ENCODE peak calls at places on chromosome 18, in five cellular contexts. R is activated CD4-positive, alpha-beta memory T cell treated with anti-CD3 and anti-CD28 coated beads, Interleukin-2, amount 10 ng/mL, durations not matched to agents 7 days and 5 days; A is sciatic nerve; U is NCI-H1105 treated with DMSO at 0.1 percent for 48 hours; E is activated T-cell treated with anti-CD3 and anti-CD28 coated beads for 24 hours. N is an unnamed sample.

GRCh38 chr18:55706893-55707292 is 118.9 kb upstream of the TCF4 start:
- DNase-seq in R (no peak), A (no peak), U (no peak), E (no peak), N (no peak)

GRCh38 chr18:48072428-48073204 is 142.2 kb upstream of the SMAD2 start:
- DNase-seq in R (no peak), A (no peak), U (no peak), E (no peak), N (no peak)

GRCh38 chr18:73446502-73446901 is 578.7 kb upstream of the NETO1 start:
- DNase-seq in R (no peak), A (no peak), U (no peak), E (no peak), N (no peak)

GRCh38 chr18:46621111-46621766 is 35.8 kb downstream of the LOXHD1 start:
- DNase-seq in R (no peak), A (no peak), U (no peak), E (no peak), N (no peak)

GRCh38 chr18:57150828-57151227 is 3.9 kb downstream of the BOD1L2 start:
- DNase-seq in R (no peak), A (no peak), U (peak; percentile 35), E (no peak), N (no peak)

GRCh38 chr18:44681039-44681595 is 429 bp downstream of the SETBP1 start:
- DNase-seq in R (no peak), A (no peak), U (peak; percentile 41), E (no peak), N (no peak)

GRCh38 chr18:28003451-28003850 is 173.5 kb downstream of the CDH2 start:
- DNase-seq in R (no peak), A (no peak), U (no peak), E (no peak), N (no peak)

GRCh38 chr18:78659057-78659456 is 320.6 kb upstream of the SALL3 start:
- DNase-seq in R (no peak), A (no peak), U (no peak), E (no peak), N (no peak)

GRCh38 chr18:49212819-49213218 is 247.6 kb downstream of the DYM start:
- DNase-seq in R (no peak), A (no peak), U (no peak), E (no peak), N (no peak)

GRCh38 chr18:61842146-61842545 is 50.7 kb downstream of the RNF152 start:
- DNase-seq in R (no peak), A (no peak), U (no peak), E (no peak), N (no peak)

GRCh38 chr18:64017870-64018269 is 48.0 kb downstream of the SERPINB8 start:
- DNase-seq in R (no peak), A (no peak), U (peak; percentile 32), E (no peak), N (no peak)

GRCh38 chr18:45834303-45834702 is 8.8 kb downstream of the SIGLEC15 start:
- DNase-seq in R (no peak), A (no peak), U (peak; percentile 32), E (no peak), N (no peak)

GRCh38 chr18:59323931-59324622 is 5.6 kb upstream of the CPLX4 start:
- DNase-seq in R (no peak), A (no peak), U (no peak), E (no peak), N (no peak)

GRCh38 chr18:11119550-11119949 is 29.8 kb downstream of the PIEZO2 start:
- DNase-seq in R (no peak), A (no peak), U (no peak), E (no peak), N (no peak)

GRCh38 chr18:24494586-24494985 is 34.1 kb downstream of the HRH4 start:
- DNase-seq in R (no peak), A (no peak), U (no peak), E (no peak), N (no peak)

GRCh38 chr18:13136689-13137040 is 81.9 kb upstream of the LDLRAD4 start:
- DNase-seq in R (no peak), A (no peak), U (no peak), E (no peak), N (no peak)

GRCh38 chr18:10015941-10016819 is 102.4 kb downstream of the VAPA start:
- DNase-seq in R (no peak), A (no peak), U (no peak), E (no peak), N (no peak)

GRCh38 chr18:57748770-57749603 is 54.1 kb downstream of the ATP8B1 start:
- DNase-seq in R (no peak), A (no peak), U (no peak), E (no peak), N (no peak)

GRCh38 chr18:69002233-69002632 is 204.4 kb downstream of the CCDC102B start:
- DNase-seq in R (no peak), A (no peak), U (no peak), E (no peak), N (no peak)

GRCh38 chr18:21997207-21998143 is 171.9 kb upstream of the GATA6 start:
- DNase-seq in R (no peak), A (no peak), U (peak; percentile 54), E (no peak), N (no peak)

N was measured in activated effector memory CD4-positive, alpha-beta T cell treated with anti-CD3 and anti-CD28 coated beads, Interleukin-2, amount 50 U/mL, for 16 hours.